ENCODE peak calls at places on chromosomes 12 and 14, in six cellular contexts. P is cerebellar cortex; T is NCI-H1105 treated with DMSO at 0.1 percent for 48 hours; X is T-helper 2 cell; L is stimulated activated CD4-positive, alpha-beta T cell treated with anti-CD3 and anti-CD28 coated beads, Interleukin-15, amount 100 ng/mL, for 1 hour; G is EH. A is an unnamed sample.

GRCh38 chr12:115096673-115097349 is 412.8 kb upstream of the TBX3 start:
- DNase-seq in P (no peak), T (no peak), X (no peak), L (no peak), G (peak; percentile 89), A (no peak)

GRCh38 chr12:9813821-9814798 is 13.2 kb upstream of the KLRF1 start:
- DNase-seq in P (peak; percentile 26), T (peak; percentile 73), X (peak; percentile 77), L (peak; percentile 87), G (peak; percentile 45), A (no peak)

GRCh38 chr12:120125792-120126634 is 9.5 kb upstream of the RAB35 start:
- DNase-seq in P (no peak), T (no peak), X (no peak), L (no peak), G (peak; percentile 44), A (no peak)

GRCh38 chr12:84656705-84657104 is 255.9 kb downstream of the SLC6A15 start:
- DNase-seq in P (no peak), T (no peak), X (no peak), L (no peak), G (no peak), A (no peak)

GRCh38 chr12:12922191-12922616 is 29.8 kb downstream of the GPRC5D start:
- DNase-seq in P (peak; percentile 62), T (no peak), X (no peak), L (no peak), G (peak; percentile 35), A (peak; percentile 26)

GRCh38 chr12:29402437-29402836 is 21.5 kb upstream of the ERGIC2 start:
- DNase-seq in P (no peak), T (no peak), X (no peak), L (no peak), G (no peak), A (no peak)

GRCh38 chr14:70014696-70015095 is 135.5 kb downstream of the SMOC1 start:
- DNase-seq in P (no peak), T (no peak), X (no peak), L (no peak), G (no peak), A (no peak)

GRCh38 chr14:95320076-95320895 is 578 bp upstream of the CLMN start:
- DNase-seq in P (no peak), T (peak; percentile 27), X (no peak), L (no peak), G (no peak), A (no peak)

GRCh38 chr14:85948163-85948562 is 418.2 kb downstream of the FLRT2 start:
- DNase-seq in P (no peak), T (no peak), X (no peak), L (no peak), G (no peak), A (no peak)

GRCh38 chr14:75711796-75712211 is 50.8 kb downstream of the TTLL5 start:
- DNase-seq in P (peak; percentile 13), T (peak; percentile 14), X (no peak), L (no peak), G (peak; percentile 85), A (peak; percentile 25)

GRCh38 chr14:90696728-90697127 is 119.5 kb downstream of the TTC7B start:
- DNase-seq in P (peak; percentile 49), T (no peak), X (no peak), L (no peak), G (no peak), A (peak; percentile 54)

GRCh38 chr12:71046215-71046614 is 111.6 kb downstream of the TSPAN8 start:
- DNase-seq in P (no peak), T (no peak), X (no peak), L (no peak), G (no peak), A (no peak)

GRCh38 chr12:17361224-17361623 is 728.8 kb downstream of the RERGL start:
- DNase-seq in P (no peak), T (no peak), X (no peak), L (no peak), G (no peak), A (no peak)

GRCh38 chr14:71582705-71583104 is 349.5 kb upstream of the RGS6 start:
- DNase-seq in P (no peak), T (no peak), X (no peak), L (no peak), G (peak; percentile 89), A (no peak)